ENCODE peak calls at places on chromosome 6, in five cellular contexts. U, B, W, G and D are unnamed samples.
A peak's percentile ranks its signal among the peaks of the same experiment; 100 is the strongest.

GRCh38 chr6:165894228-165894825 is 231.3 kb upstream of the PDE10A start:
- DNase-seq in U (no peak), W (no peak), B (no peak), G (no peak), D (no peak)

GRCh38 chr6:41449399-41450245 is 96.6 kb upstream of the FOXP4 start:
- DNase-seq in G (peak; percentile 73), B (no peak), U (no peak), W (no peak), D (peak; percentile 67)

GRCh38 chr6:20599302-20600051 is 65.2 kb downstream of the CDKAL1 start:
- DNase-seq in B (no peak), U (no peak), W (no peak), G (no peak), D (no peak)

GRCh38 chr6:51553246-51554015 is 534.0 kb downstream of the PKHD1 start:
- DNase-seq in B (no peak), W (no peak), U (no peak), G (no peak), D (no peak)

GRCh38 chr6:125957845-125958244 is 1.3 kb downstream of the HINT3 start:
- DNase-seq in W (no peak), B (peak; percentile 35), G (peak; percentile 70), U (no peak), D (no peak)

GRCh38 chr6:113359155-113360140 is 497.7 kb upstream of the MARCKS start:
- DNase-seq in B (no peak), W (peak; percentile 17), G (no peak), U (no peak), D (no peak)

GRCh38 chr6:31969712-31970603 is 2.0 kb downstream of the DXO start:
- DNase-seq in U (no peak), B (no peak), G (no peak), W (no peak), D (no peak)

GRCh38 chr6:7313505-7314165 is 636 bp upstream of the SSR1 start:
- DNase-seq in W (no peak), G (no peak), U (no peak), B (no peak), D (no peak)

GRCh38 chr6:15317934-15318902 is 72.3 kb downstream of the JARID2 start:
- DNase-seq in U (no peak), B (no peak), W (no peak), G (no peak), D (no peak)

DNA sequence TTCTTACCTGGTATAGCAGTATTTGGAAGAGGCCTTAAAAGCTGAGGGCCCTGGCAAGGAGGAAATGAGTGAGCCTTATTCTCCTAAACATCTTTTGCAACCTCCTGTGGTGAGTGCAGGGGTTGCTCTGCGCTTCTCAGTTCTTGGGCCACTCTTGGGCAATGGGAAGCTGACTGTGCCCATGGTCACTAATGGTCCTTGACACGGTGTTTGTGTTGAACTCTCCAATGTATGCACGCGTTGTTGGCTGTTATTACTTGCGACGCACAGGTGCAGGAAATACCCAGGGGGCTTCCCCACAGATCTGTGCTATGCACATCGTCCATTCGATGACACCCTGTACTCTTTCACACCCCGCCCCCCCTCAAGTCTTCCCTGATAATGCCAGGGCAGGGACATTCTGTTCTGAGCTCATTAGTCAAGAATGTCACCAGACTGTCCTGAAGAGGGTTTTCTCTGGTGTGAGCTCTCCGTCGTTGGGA is 79.7 kb downstream of the EDN1 start:
- DNase-seq in U (no peak), B (no peak), G (no peak), W (no peak), D (no peak)
- TF ChIP-seq CTCF in U (no peak), B (no peak), G (no peak), W (no peak), D (no peak)

GRCh38 chr6:169046483-169047192 is 207.0 kb downstream of the THBS2 start:
- DNase-seq in W (no peak), B (no peak), G (peak; percentile 55), U (no peak), D (no peak)
- H3K27ac ChIP-seq in W (no peak overlapping the region), B (no peak overlapping the region), G (no peak overlapping the region), U (no peak overlapping the region), D (peak overlapping the region; percentile 66)

DNA sequence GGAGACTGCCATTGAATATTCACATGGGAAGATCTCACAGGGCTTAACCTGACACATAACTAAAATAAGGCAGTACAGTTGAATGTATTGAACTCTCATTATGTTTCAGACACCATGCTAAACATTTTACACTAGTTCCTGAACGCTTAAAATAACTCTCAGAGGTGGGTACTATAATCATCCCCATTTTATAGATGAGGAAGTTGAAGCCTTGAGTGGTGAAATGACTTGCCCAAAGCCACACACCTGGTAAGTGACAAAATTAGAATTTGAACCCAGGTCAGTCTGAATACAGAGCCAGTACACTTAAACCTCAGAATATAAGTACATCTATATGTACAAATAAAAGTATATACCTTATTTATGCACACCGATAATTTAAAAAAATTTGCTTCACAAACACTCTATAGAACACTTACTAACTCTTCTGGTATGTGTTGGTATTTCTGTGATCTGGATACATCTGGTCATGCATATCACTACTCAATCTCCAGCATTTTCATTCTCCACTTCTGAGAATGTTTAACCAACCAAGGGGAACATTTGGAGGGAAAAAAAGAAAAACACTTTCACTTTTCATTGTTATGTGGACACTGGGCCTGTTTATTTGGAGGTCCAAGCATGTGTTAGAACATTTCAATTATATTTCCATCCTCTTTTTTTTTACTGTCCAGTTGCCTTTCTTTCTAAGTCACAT is 4.6 kb upstream of the BICRAL start:
- DNase-seq in G (peak; percentile 59), B (no peak), U (no peak), W (no peak), D (no peak)
- H3K4me3 ChIP-seq in G (no peak overlapping the region), B (no peak overlapping the region), U (no peak overlapping the region), W (no peak overlapping the region), D (no peak overlapping the region)

GRCh38 chr6:2865270-2866182 is 23.9 kb upstream of the SERPINB1 start:
- DNase-seq in B (peak; percentile 54), G (peak; percentile 74), U (no peak), W (no peak), D (no peak)
- TF ChIP-seq CTCF in B (no peak), G (no peak), U (no peak), W (no peak), D (no peak)

GRCh38 chr6:147774856-147775255 is 266.4 kb downstream of the SAMD5 start:
- DNase-seq in G (no peak), B (peak; percentile 65), W (no peak), U (no peak), D (no peak)
- H3K27ac ChIP-seq in G (no peak overlapping the region), B (no peak overlapping the region), W (no peak overlapping the region), U (no peak overlapping the region), D (no peak overlapping the region)

GRCh38 chr6:136282906-136283305 is 6.7 kb downstream of the BCLAF1 start:
- DNase-seq in W (no peak), U (no peak), G (no peak), B (no peak), D (no peak)
- H3K4me3 ChIP-seq in W (no peak overlapping the region), U (no peak overlapping the region), G (no peak overlapping the region), B (no peak overlapping the region), D (peak overlapping the region; percentile 46)